ENCODE peak calls at places on chromosomes 13 and 19, in six cellular contexts. R is neural progenitor cell, P is endothelial cell, Z is neural crest cell, H is cardiac fibroblast, C is Peyer's patch. G is an unnamed sample.

GRCh38 chr13:86826232-86826631 is 844.9 kb upstream of the SLITRK5 start:
- DNase-seq in R (no peak), P (no peak), Z (no peak), H (no peak), C (no peak), G (no peak)

GRCh38 chr19:31591258-31591657 is 242.0 kb upstream of the TSHZ3 start:
- DNase-seq in R (no peak), P (no peak), Z (no peak), H (no peak), C (no peak), G (no peak)

GRCh38 chr19:38055040-38055439 is 148.0 kb downstream of the SIPA1L3 start:
- DNase-seq in R (peak), P (peak), Z (no peak), H (no peak), C (no peak), G (no peak)

GRCh38 chr13:113078895-113079720 is 26.5 kb upstream of the F7 start:
- DNase-seq in R (no peak), P (no peak), Z (no peak), H (no peak), C (no peak), G (no peak)

GRCh38 chr13:36214163-36214921 is at the start of gene SOHLH2:
- DNase-seq in R (no peak), P (no peak), Z (no peak), H (no peak), C (no peak), G (no peak)

GRCh38 chr13:105058517-105058916 is 1476.9 kb downstream of the EFNB2 start:
- DNase-seq in R (no peak), P (no peak), Z (no peak), H (no peak), C (no peak), G (no peak)

GRCh38 chr19:18388328-18389094 is 2.6 kb downstream of the GDF15 start:
- DNase-seq in R (peak), P (peak), Z (peak), H (peak), C (peak), G (peak)

GRCh38 chr19:5075603-5076002 is 106.7 kb downstream of the KDM4B start:
- DNase-seq in R (no peak), P (no peak), Z (no peak), H (no peak), C (no peak), G (no peak)

GRCh38 chr13:84570831-84571230 is 688.6 kb upstream of the SLITRK1 start:
- DNase-seq in R (no peak), P (no peak), Z (no peak), H (peak), C (no peak), G (no peak)

GRCh38 chr13:97222934-97223710 is 989 bp downstream of the MBNL2 start:
- DNase-seq in R (peak), P (no peak), Z (no peak), H (peak), C (no peak), G (no peak)

GRCh38 chr13:27619711-27620376 is 485 bp downstream of the LNX2 start:
- DNase-seq in R (no peak), P (peak), Z (peak), H (peak), C (peak), G (peak)

GRCh38 chr19:51687791-51688664 is 5.1 kb upstream of the SPACA6 start:
- DNase-seq in R (peak), P (peak), Z (no peak), H (peak), C (no peak), G (peak)

GRCh38 chr13:89726690-89727435 is 1620.6 kb upstream of the MIR17HG start:
- DNase-seq in R (no peak), P (no peak), Z (no peak), H (peak), C (no peak), G (no peak)

GRCh38 chr13:70310720-70311119 is 202.5 kb upstream of the KLHL1 start:
- DNase-seq in R (peak), P (peak), Z (peak), H (no peak), C (no peak), G (peak)

GRCh38 chr13:84130739-84131138 is 248.5 kb upstream of the SLITRK1 start:
- DNase-seq in R (no peak), P (no peak), Z (no peak), H (no peak), C (no peak), G (no peak)

GRCh38 chr13:99464441-99464949 is 36.8 kb upstream of the TM9SF2 start:
- DNase-seq in R (no peak), P (no peak), Z (no peak), H (no peak), C (no peak), G (no peak)

GRCh38 chr13:49000247-49000646 is 24.5 kb downstream of the FNDC3A start:
- DNase-seq in R (no peak), P (no peak), Z (no peak), H (no peak), C (no peak), G (no peak)

GRCh38 chr19:40321566-40322270 is 26.5 kb downstream of the C19orf47 start:
- DNase-seq in R (no peak), P (no peak), Z (no peak), H (no peak), C (no peak), G (no peak)

GRCh38 chr19:46748325-46749109 is 2.3 kb upstream of the STRN4 start:
- DNase-seq in R (peak), P (peak), Z (peak), H (peak), C (peak), G (peak)

GRCh38 chr13:48118025-48118424 is 23.1 kb upstream of the MED4 start:
- DNase-seq in R (no peak), P (no peak), Z (no peak), H (no peak), C (no peak), G (no peak)

GRCh38 chr19:48487944-48488343 is 18.8 kb downstream of the CYTH2 start:
- DNase-seq in R (no peak), P (no peak), Z (no peak), H (peak), C (no peak), G (peak)

GRCh38 chr19:45515081-45515624 is 7.9 kb downstream of the VASP start:
- DNase-seq in R (no peak), P (no peak), Z (no peak), H (no peak), C (peak), G (no peak)

GRCh38 chr13:46684287-46685001 is 112.5 kb downstream of the ESD start:
- DNase-seq in R (peak), P (peak), Z (no peak), H (no peak), C (no peak), G (no peak)

GRCh38 chr13:28655566-28655965 is 3.4 kb upstream of the POMP start:
- DNase-seq in R (no peak), P (no peak), Z (no peak), H (peak), C (no peak), G (no peak)

GRCh38 chr13:77523386-77523785 is 12.1 kb upstream of the SCEL start:
- DNase-seq in R (no peak), P (no peak), Z (no peak), H (no peak), C (no peak), G (no peak)

GRCh38 chr19:12247644-12248222 is 47.0 kb downstream of the ZNF44 start:
- DNase-seq in R (no peak), P (no peak), Z (no peak), H (no peak), C (no peak), G (no peak)

GRCh38 chr13:32426981-32427851 is 714 bp downstream of the N4BP2L1 start:
- DNase-seq in R (peak), P (peak), Z (peak), H (peak), C (peak), G (peak)

GRCh38 chr19:53916004-53916403 is 6.9 kb downstream of the CACNG7 start:
- DNase-seq in R (no peak), P (no peak), Z (no peak), H (no peak), C (no peak), G (no peak)

GRCh38 chr19:53915000-53915399 is 5.9 kb downstream of the CACNG7 start:
- DNase-seq in R (peak), P (no peak), Z (no peak), H (no peak), C (no peak), G (no peak)

GRCh38 chr19:53910170-53910518 is 1.1 kb downstream of the CACNG7 start:
- DNase-seq in R (peak), P (no peak), Z (no peak), H (no peak), C (no peak), G (no peak)

GRCh38 chr19:53909471-53910169 is 542 bp downstream of the CACNG7 start:
- DNase-seq in R (peak), P (no peak), Z (no peak), H (no peak), C (no peak), G (no peak)

GRCh38 chr19:53912653-53913052 is 3.6 kb downstream of the CACNG7 start:
- DNase-seq in R (peak), P (peak), Z (no peak), H (no peak), C (no peak), G (no peak)
- TF ChIP-seq CTCF in R (peak), P (peak), Z (peak), H (peak), C (no peak), G (peak)

DNA sequence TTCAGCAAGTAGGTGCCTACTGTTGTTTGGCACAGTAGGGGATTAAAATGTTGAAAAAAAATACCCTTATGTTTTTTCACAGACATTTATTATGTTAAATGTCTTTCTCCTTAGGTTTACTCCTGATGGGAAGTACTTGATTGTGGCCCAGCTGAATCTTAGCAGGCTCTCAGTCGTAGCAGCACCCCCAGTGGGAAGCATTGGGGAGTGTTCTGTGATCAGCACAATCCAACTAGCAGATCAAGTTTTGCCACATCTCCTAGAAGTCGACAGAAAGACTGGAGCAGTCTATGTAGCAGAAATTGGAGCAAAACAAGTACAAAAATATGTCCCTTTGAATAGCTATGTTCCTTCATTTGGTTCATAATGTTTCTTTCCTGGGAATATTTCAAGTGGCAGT is 9.3 kb downstream of the NHLRC3 start:
- DNase-seq in R (peak), P (peak), Z (no peak), H (no peak), C (no peak), G (peak)
- TF ChIP-seq CTCF in R (peak), P (no peak), Z (peak), H (no peak), C (no peak), G (no peak)

GRCh38 chr19:57583104-57583520 is 833 bp upstream of the ZIK1 start:
- DNase-seq in R (no peak), P (no peak), Z (no peak), H (no peak), C (no peak), G (no peak)

GRCh38 chr19:57587529-57587928 is 3.6 kb downstream of the ZIK1 start:
- DNase-seq in R (no peak), P (no peak), Z (no peak), H (peak), C (no peak), G (no peak)

GRCh38 chr19:57578487-57579205 is at the start of gene ZNF416:
- DNase-seq in R (peak), P (peak), Z (peak), H (peak), C (peak), G (peak)

GRCh38 chr19:57583521-57584416 is at the start of gene ZIK1:
- DNase-seq in R (peak), P (peak), Z (peak), H (peak), C (peak), G (no peak)
- TF ChIP-seq CTCF in R (peak), P (no peak), Z (no peak), H (no peak), C (no peak), G (no peak)

DNA sequence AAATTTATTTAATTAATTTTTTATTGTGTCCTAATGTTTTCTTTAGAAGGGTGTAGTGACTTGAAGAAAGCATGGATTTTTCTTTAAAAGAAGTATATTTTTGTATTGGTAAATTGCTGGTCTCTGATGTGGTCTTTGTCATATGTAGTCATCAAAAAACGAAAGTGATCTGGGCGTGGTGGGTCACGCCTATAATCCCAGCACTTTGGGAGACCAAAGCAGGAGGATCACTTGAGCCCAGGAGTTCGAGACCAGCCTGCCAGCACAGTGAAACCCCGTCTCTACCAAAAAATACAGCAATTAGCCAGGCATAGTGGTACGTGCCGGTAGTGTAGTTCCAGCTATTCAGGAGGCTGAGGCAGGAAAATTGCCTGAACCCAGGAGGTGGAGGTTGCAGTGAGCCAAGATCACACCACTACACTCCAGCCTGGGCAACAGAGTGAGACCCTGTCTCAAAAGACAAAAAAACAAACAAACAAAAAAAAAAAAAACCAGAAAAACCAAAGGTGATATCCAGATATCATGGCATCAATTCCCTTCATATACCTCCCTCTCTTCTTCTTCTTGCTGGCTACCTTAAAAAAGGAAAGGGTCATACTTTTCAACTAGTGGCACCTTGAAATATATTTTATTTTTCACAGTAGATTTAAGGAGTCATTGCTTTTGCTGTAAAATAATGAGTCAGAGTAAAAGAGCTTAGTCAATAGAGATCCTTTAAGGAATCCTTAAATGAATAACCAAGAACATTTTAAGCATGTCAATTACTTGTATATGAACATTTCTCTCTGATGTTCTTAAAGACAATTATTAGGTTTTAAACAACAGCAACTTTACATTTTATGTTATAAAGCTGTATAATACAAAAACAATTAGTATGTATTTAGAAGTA is 19.9 kb downstream of the KCTD4 start:
- DNase-seq in R (no peak), P (no peak), Z (no peak), H (peak), C (no peak), G (no peak)
- TF ChIP-seq CTCF in R (no peak), P (no peak), Z (no peak), H (no peak), C (no peak), G (no peak)

DNA sequence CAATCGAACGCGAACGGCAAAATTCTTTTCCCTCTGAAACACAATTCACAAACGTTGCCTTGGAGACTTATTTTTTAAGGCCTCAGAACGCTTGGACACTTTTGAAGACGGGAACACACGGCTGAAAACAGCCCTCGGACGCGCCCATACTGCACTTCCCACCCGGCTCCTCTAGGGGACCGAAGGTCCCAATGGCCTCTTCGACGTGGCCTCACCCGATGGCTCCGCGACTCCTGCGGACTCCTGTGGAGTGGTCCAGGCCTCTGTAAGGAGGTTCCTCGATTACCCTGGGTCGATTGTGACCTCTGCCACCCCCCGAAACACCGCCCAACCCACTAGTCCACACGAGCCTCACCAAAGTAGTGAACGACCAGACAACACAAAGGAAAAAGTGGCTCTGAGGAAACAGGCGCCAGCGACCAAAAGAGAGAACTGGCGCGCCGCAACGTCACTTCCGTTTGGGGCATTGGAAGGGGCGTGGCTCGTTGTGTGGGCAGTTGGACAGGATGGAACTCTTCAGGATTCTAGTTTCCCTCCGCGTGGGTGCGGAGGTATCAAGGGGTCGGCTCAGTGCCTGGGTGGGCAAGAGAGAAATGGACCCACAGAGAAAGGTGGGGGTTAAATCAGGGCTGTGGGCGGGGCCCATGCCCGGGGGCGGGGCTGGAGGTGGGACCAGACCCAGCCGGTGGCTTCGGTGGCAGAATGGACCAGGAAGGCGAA is at the start of gene ZNF560:
- DNase-seq in R (no peak), P (no peak), Z (no peak), H (peak), C (no peak), G (no peak)
- TF ChIP-seq CTCF in R (peak), P (no peak), Z (no peak), H (peak), C (no peak), G (no peak)

GRCh38 chr19:29325241-29325975 is 112.5 kb upstream of the UQCRFS1 start:
- DNase-seq in R (no peak), P (no peak), Z (no peak), H (no peak), C (no peak), G (no peak)
- TF ChIP-seq CTCF in R (no peak), P (no peak), Z (no peak), H (no peak), C (no peak), G (no peak)

DNA sequence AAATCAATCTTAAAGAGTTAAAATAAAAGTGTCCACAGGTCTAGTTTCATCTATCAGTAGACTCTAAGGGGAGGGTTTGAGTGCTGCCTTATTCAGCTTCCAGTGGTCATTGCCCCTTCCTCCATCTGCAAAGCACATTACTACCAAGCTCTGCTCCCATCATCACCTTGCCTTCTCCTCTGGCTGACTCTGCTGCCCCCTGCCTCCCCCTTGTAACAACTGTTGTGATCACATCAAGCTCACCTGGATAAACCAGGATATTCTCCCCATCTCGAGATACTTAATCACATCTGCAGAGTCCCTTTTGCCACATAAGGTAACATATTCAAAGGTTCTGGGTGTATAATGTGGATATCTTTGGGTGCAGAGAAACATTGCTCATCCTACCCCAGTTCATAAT is 43.3 kb upstream of the GPC6 start:
- DNase-seq in R (no peak), P (no peak), Z (no peak), H (no peak), C (no peak), G (no peak)
- TF ChIP-seq CTCF in R (peak), P (no peak), Z (no peak), H (no peak), C (no peak), G (no peak)

DNA sequence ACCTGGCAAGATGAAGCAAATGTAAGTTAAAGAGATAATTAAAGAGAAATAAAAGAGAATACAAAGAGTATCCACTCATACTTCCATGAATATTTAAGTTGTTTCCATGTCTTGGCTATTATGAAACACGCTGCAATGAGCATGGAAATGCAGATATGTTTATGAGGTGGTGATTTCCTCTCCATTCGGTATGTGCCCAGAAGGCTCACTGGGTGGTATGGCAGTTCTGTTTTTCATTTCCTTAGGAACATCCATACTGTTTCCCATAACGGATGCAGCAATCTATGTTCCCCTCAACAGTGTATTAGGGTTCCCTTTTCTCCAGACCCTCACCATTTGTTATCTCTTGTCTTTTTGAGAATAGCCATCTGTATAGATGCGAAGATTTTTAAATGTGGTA is 272.6 kb upstream of the SOX21 start:
- DNase-seq in R (no peak), P (no peak), Z (no peak), H (no peak), C (no peak), G (no peak)
- TF ChIP-seq CTCF in R (no peak), P (no peak), Z (no peak), H (no peak), C (no peak), G (no peak)

DNA sequence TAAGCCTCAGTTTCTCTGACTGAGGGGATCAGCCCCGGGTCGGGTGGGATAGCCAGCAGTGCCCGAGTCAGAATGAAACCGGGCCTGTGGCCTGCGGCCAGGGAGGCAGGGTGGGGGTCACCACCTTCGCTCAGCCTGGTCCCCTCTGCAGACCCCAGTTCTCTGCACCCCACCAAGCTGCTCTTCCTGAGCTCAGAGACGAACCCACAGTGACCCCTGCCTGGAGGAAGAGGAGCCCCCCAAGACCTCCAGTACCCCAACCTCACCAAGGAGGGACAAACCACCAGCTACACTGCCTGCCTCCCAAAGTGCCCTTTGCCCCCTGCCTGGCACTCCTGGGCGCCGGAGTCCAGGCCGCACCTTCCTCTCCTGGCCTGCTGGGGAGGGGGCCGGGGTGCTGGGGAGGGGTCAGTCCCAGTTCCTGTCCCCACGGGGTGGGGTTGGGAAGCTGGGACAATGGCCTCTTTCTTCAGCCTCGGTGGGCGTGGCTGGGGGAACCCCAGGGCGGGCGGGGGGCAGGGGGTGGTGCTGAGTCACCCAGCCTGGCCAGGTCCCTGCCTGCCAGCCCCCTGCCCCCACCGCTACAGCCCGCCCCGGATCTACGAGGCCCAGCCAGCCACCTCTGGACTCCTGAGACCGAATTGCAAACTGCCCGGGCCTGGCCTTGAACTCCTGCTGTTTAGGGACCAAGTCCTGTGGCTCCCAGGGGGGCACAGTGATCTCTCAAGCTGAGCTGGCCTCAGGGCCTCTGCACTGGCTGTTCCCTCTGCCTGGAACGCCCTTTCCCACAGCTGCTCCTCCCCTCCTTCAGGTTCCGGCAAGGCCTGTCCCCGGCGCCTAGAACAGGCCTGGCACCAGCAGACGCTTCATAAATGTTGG is 14.3 kb downstream of the ZBTB7A start:
- DNase-seq in R (no peak), P (no peak), Z (no peak), H (peak), C (no peak), G (peak)
- TF ChIP-seq CTCF in R (no peak), P (no peak), Z (no peak), H (no peak), C (no peak), G (no peak)

G was measured in Calu3.